ENCODE peak calls at places on chromosomes 4 and X, in ten cellular contexts. R is stimulated activated naive CD4-positive, alpha-beta T cell treated with Interleukin-2 at 50 U/mL for 16 hours; N is HCEC 1CT; W is NCI-H2171 treated with DMSO at 0.1 percent for 48 hours; I is activated CD8-positive, alpha-beta memory T cell treated with anti-CD3 and anti-CD28 coated beads for 24 hours; E is germinal center; V is colonic mucosa; Q is GOT3; L is activated T-cell treated with anti-CD3 and anti-CD28 coated beads for 1 hour; A is ELF-1. Z is an unnamed sample.

GRCh38 chrX:67544871-67545771 is 1.3 kb downstream of the AR start:
- DNase-seq in N (peak), A (peak), V (no peak), R (no peak), E (no peak), I (no peak), Q (no peak), W (peak), L (no peak), Z (no peak)

GRCh38 chr4:17055788-17056187 is 157.3 kb upstream of the LDB2 start:
- DNase-seq in R (no peak), A (no peak), E (no peak), V (no peak), Q (no peak), W (no peak), L (no peak), I (no peak), N (peak), Z (no peak)

GRCh38 chr4:2923141-2923551 is 40.1 kb downstream of the NOP14 start:
- DNase-seq in W (no peak), V (no peak), R (no peak), N (no peak), I (no peak), Q (no peak), L (no peak), E (no peak), A (peak), Z (no peak)

GRCh38 chr4:85067342-85067741 is 100.9 kb upstream of the WDFY3 start:
- DNase-seq in L (no peak), I (no peak), R (no peak), N (no peak), V (no peak), A (no peak), E (no peak), Q (no peak), W (no peak), Z (no peak)

GRCh38 chr4:658681-659667 is 15.1 kb downstream of the ATP5ME start:
- DNase-seq in E (no peak), V (no peak), A (no peak), Q (no peak), W (no peak), I (no peak), L (no peak), N (no peak), R (no peak), Z (no peak)

GRCh38 chr4:6910340-6910959 is 824 bp downstream of the TBC1D14 start:
- DNase-seq in A (peak), N (no peak), L (no peak), E (no peak), Q (no peak), I (no peak), V (peak), R (no peak), W (no peak), Z (peak)

GRCh38 chr4:180060159-180060889 is 2182.9 kb upstream of the TENM3 start:
- DNase-seq in V (no peak), L (no peak), E (no peak), N (no peak), Q (no peak), W (peak), A (no peak), I (no peak), R (no peak), Z (no peak)

GRCh38 chr4:72568959-72569718 is at the start of gene ADAMTS3:
- DNase-seq in I (peak), L (no peak), W (peak), E (peak), Q (no peak), A (peak), R (no peak), V (peak), N (peak), Z (peak)

GRCh38 chrX:148035371-148035770 is 54.2 kb downstream of the FMR1NB start:
- DNase-seq in Q (no peak), A (no peak), R (no peak), N (no peak), W (no peak), V (no peak), I (no peak), E (no peak), L (no peak), Z (no peak)

GRCh38 chr4:137360701-137361213 is 171.5 kb downstream of the PCDH18 start:
- DNase-seq in I (no peak), N (no peak), L (no peak), Q (no peak), A (no peak), V (no peak), W (no peak), E (no peak), R (no peak), Z (no peak)

GRCh38 chr4:32689520-32689919 is 1969.4 kb downstream of the PCDH7 start:
- DNase-seq in N (no peak), A (no peak), L (no peak), E (no peak), W (no peak), R (no peak), Q (no peak), V (no peak), I (no peak), Z (no peak)

GRCh38 chrX:37509349-37509748 is 62.1 kb upstream of the LANCL3 start:
- DNase-seq in Q (no peak), W (peak), A (peak), I (no peak), E (no peak), V (no peak), R (no peak), L (no peak), N (no peak), Z (peak)

GRCh38 chrX:55489315-55490009 is at the start of gene USP51:
- DNase-seq in V (peak), N (no peak), A (peak), I (peak), L (peak), W (no peak), Q (no peak), E (peak), R (peak), Z (peak)

GRCh38 chr4:185779520-185779919 is 32.5 kb downstream of the SORBS2 start:
- DNase-seq in V (no peak), L (no peak), A (no peak), I (no peak), W (no peak), N (no peak), E (no peak), R (no peak), Q (no peak), Z (no peak)

GRCh38 chrX:41655631-41656030 is 33.1 kb upstream of the GPR34 start:
- DNase-seq in W (no peak), V (no peak), E (no peak), A (no peak), N (peak), L (no peak), I (no peak), Q (no peak), R (no peak), Z (no peak)

GRCh38 chr4:95092762-95093161 is 335.0 kb downstream of the BMPR1B start:
- DNase-seq in N (no peak), L (no peak), E (no peak), Q (no peak), I (no peak), V (no peak), A (no peak), R (no peak), W (peak), Z (peak)

GRCh38 chr4:172989984-172990711 is 178.5 kb upstream of the GALNT7 start:
- DNase-seq in R (no peak), W (no peak), N (no peak), E (no peak), I (no peak), A (no peak), L (no peak), V (no peak), Q (no peak), Z (no peak)

GRCh38 chrX:30975467-30975866 is 86.4 kb upstream of the TAB3 start:
- DNase-seq in L (no peak), A (no peak), V (no peak), N (no peak), Q (no peak), I (no peak), R (no peak), E (no peak), W (no peak), Z (no peak)

GRCh38 chr4:154317600-154317999 is 174.0 kb downstream of the DCHS2 start:
- DNase-seq in N (no peak), W (no peak), V (no peak), A (no peak), R (no peak), I (no peak), L (no peak), E (no peak), Q (no peak), Z (no peak)

GRCh38 chrX:1359477-1359873 is 22.9 kb downstream of the IL3RA start:
- DNase-seq in L (no peak), E (no peak), I (no peak), V (no peak), W (no peak), N (no peak), Q (no peak), R (no peak), A (no peak), Z (no peak)

GRCh38 chr4:151519728-151520415 is 110.9 kb downstream of the FHIP1A start:
- DNase-seq in I (no peak), E (no peak), L (no peak), N (no peak), Q (no peak), W (no peak), V (no peak), A (no peak), R (no peak), Z (no peak)

Z was measured in NCI-H82.